ENCODE peak calls at places on chromosome 10, in five cellular contexts. N, O, A, S and U are unnamed samples.

GRCh38 chr10:100480002-100480401 is 17.2 kb downstream of the WNT8B start:
- DNase-seq in N (no peak), S (no peak), O (no peak), A (no peak), U (no peak)

GRCh38 chr10:79981673-79982485 is 33.0 kb upstream of the SFTPD start:
- DNase-seq in S (no peak), O (no peak), N (peak), A (peak), U (peak)

GRCh38 chr10:78899098-78899754 is 169.5 kb upstream of the ZMIZ1 start:
- DNase-seq in A (no peak), S (no peak), N (no peak), O (no peak), U (no peak)

GRCh38 chr10:48658889-48659269 is 25.8 kb upstream of the WDFY4 start:
- DNase-seq in A (no peak), S (no peak), O (no peak), N (no peak), U (no peak)

GRCh38 chr10:26479766-26480492 is 41.8 kb downstream of the APBB1IP start:
- DNase-seq in N (no peak), O (peak), A (no peak), S (no peak), U (no peak)

GRCh38 chr10:110762109-110762848 is 109.4 kb upstream of the PDCD4 start:
- DNase-seq in N (no peak), A (no peak), S (no peak), O (no peak), U (no peak)

GRCh38 chr10:80321183-80321582 is 31.7 kb upstream of the MAT1A start:
- DNase-seq in N (no peak), S (no peak), A (no peak), O (no peak), U (no peak)

GRCh38 chr10:122671355-122671754 is 28.3 kb downstream of the C10orf120 start:
- DNase-seq in O (no peak), A (no peak), N (no peak), S (no peak), U (no peak)

GRCh38 chr10:110457851-110458582 is 39.7 kb upstream of the DUSP5 start:
- DNase-seq in A (no peak), N (no peak), S (no peak), O (no peak), U (no peak)

GRCh38 chr10:114537791-114538543 is 120.1 kb downstream of the ABLIM1 start:
- DNase-seq in N (no peak), S (no peak), O (no peak), A (no peak), U (no peak)
- H3K4me3 ChIP-seq in N (no peak), S (no peak), O (peak), A (no peak), U (no peak)

GRCh38 chr10:17225823-17226222 is 2.2 kb upstream of the VIM start:
- DNase-seq in A (no peak), O (no peak), S (no peak), N (no peak), U (no peak)
- H3K4me3 ChIP-seq in A (no peak), O (no peak), S (no peak), N (no peak), U (no peak)

GRCh38 chr10:68869623-68870022 is 31.5 kb upstream of the DDX50 start:
- DNase-seq in A (no peak), N (peak), O (no peak), S (no peak), U (no peak)

GRCh38 chr10:68870061-68870460 is 31.1 kb upstream of the DDX50 start:
- DNase-seq in O (no peak), N (no peak), S (no peak), A (no peak), U (no peak)

GRCh38 chr10:68870545-68871104 is 30.5 kb upstream of the DDX50 start:
- DNase-seq in O (peak), N (no peak), S (no peak), A (no peak), U (no peak)

GRCh38 chr10:68871105-68871711 is 29.9 kb upstream of the DDX50 start:
- DNase-seq in S (no peak), O (no peak), N (peak), A (no peak), U (no peak)

DNA sequence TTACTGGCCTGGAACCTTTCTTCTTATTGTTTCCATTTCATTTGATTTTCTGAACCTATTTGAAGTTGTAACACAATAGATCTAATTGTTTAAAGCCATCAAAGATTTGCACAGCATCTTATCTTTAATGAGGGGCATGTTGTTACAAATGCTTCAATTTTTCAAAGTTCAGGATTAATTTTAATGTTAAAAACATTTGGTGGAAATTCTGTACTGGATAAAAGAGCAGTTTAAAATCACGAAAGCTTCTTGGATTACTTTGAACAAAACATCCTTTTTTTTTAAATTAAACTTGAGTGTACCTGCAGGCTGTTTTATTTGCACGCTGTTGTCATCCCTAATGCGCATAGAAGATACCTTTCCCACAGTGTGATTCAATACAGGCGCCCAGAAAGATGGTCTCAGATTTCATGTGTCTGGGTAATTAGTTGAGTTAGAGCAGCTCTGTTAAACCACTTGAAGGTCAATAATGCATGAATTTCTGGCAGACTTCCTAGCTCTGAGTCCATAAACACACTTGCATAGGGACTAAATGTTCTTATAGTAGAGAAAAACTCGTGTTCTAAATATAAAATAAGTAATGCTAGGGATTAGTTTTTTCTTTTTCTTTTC is 29.3 kb upstream of the DDX50 start:
- DNase-seq in O (no peak), N (peak), S (peak), A (no peak), U (no peak)
- H3K4me3 ChIP-seq in O (no peak), N (no peak), S (no peak), A (no peak), U (no peak)

DNA sequence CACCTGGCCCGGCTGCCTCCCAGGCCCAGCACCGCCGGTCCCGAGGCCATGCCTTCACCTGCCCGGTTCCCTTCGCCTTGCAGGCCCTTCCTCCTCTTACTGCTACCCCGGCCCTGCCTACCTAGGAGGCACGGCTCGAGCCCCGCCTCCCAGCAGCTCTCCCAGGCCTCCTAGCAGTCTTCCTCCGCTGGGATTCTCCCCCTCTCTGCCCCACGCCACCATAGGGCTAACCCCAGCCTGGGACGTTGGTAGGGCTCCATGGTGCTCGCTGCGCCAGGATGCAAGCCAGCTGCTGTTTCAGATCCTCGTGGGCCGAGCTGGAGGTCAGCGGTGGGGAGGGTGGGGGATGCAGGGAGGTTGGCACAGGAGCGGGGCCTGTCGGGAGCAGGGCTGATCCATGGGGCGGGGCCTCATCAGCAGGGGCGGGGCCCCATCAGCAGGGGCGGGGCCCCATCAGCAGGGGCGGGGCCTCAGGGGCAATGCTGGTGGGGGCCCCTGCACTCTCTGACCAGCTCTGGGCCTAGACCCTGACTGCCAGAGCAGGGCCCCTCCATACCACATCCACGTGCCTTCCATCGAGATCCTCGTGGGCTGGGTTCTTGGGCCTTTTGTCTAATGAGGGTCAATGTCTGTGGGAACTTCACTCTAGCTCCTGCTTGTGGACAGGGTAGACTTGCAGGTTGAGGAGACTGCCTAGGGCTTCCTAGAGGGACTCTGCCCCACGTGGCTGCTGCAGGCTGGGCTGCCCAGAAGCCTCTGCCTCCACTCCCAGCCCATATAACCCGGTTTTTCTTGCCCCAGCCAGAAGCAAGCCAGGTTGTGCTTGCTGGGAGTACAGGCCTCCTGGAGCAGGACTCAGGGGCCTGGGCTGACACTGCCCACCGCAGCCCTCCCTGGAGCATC is 63.1 kb downstream of the RASGEF1A start:
- DNase-seq in A (peak), S (no peak), N (no peak), O (peak), U (peak)
- H3K4me3 ChIP-seq in A (peak), S (no peak), N (no peak), O (no peak), U (peak)